ENCODE peak calls at places on chromosomes 16 and 17, in nine cellular contexts. R is fibroblast of pulmonary artery; G is GM23248; M is suprapubic skin; Q is GM12865; H is CD8-positive, alpha-beta memory T cell; X is CD8-positive, alpha-beta T cell; L is naive thymus-derived CD4-positive, alpha-beta T cell; V is adipocyte. F is an unnamed sample.
A peak's percentile ranks its signal among the peaks of the same experiment; 100 is the strongest.

GRCh38 chr17:47621293-47622178 is 28.2 kb upstream of the KPNB1 start:
- DNase-seq in R (peak; percentile 90), G (peak; percentile 97), M (no peak), Q (no peak), H (no peak), X (no peak), L (no peak), V (peak; percentile 88), F (no peak)

GRCh38 chr17:27579304-27579703 is 51.7 kb upstream of the LGALS9 start:
- DNase-seq in R (no peak), G (no peak), M (no peak), Q (peak; percentile 61), H (no peak), X (no peak), L (no peak), V (no peak), F (no peak)

GRCh38 chr17:62965649-62966425 is at the start of gene TANC2:
- DNase-seq in R (peak; percentile 82), G (peak; percentile 85), M (peak; percentile 91), Q (peak; percentile 73), H (peak; percentile 77), X (peak; percentile 78), L (peak; percentile 87), V (peak; percentile 93), F (no peak)

GRCh38 chr17:42463976-42464400 is 5.3 kb downstream of the ATP6V0A1 start:
- DNase-seq in R (no peak), G (no peak), M (no peak), Q (no peak), H (no peak), X (no peak), L (no peak), V (no peak), F (no peak)

GRCh38 chr17:1936766-1937165 is 88.4 kb downstream of the RTN4RL1 start:
- DNase-seq in R (no peak), G (no peak), M (no peak), Q (no peak), H (no peak), X (no peak), L (no peak), V (no peak), F (no peak)

GRCh38 chr17:79814624-79814965 is 17.7 kb upstream of the CBX8 start:
- DNase-seq in R (no peak), G (no peak), M (no peak), Q (no peak), H (no peak), X (no peak), L (no peak), V (no peak), F (no peak)

GRCh38 chr16:75256871-75257343 is 5.5 kb upstream of the BCAR1 start:
- DNase-seq in R (no peak), G (peak; percentile 86), M (no peak), Q (no peak), H (no peak), X (no peak), L (no peak), V (peak; percentile 71), F (no peak)

GRCh38 chr17:71505200-71505599 is 615.6 kb upstream of the SOX9 start:
- DNase-seq in R (no peak), G (peak; percentile 69), M (no peak), Q (no peak), H (no peak), X (no peak), L (no peak), V (peak; percentile 61), F (no peak)

GRCh38 chr16:66091462-66091861 is 275.0 kb upstream of the CDH5 start:
- DNase-seq in R (peak; percentile 20), G (peak; percentile 58), M (no peak), Q (no peak), H (no peak), X (no peak), L (no peak), V (peak; percentile 92), F (no peak)

GRCh38 chr16:47493358-47494337 is 32.5 kb downstream of the PHKB start:
- DNase-seq in R (no peak), G (no peak), M (no peak), Q (peak; percentile 50), H (no peak), X (no peak), L (no peak), V (no peak), F (no peak)

GRCh38 chr16:27067138-27067537 is 411 bp downstream of the C16orf82 start:
- DNase-seq in R (no peak), G (peak; percentile 6), M (no peak), Q (no peak), H (no peak), X (no peak), L (no peak), V (no peak), F (no peak)

GRCh38 chr16:20897253-20897896 is 2.8 kb downstream of the DCUN1D3 start:
- DNase-seq in R (peak; percentile 72), G (peak; percentile 80), M (no peak), Q (no peak), H (no peak), X (no peak), L (no peak), V (peak; percentile 81), F (no peak)

GRCh38 chr16:20900299-20901067 is at the start of the genes DCUN1D3 and LYRM1:
- DNase-seq in R (peak; percentile 100), G (peak; percentile 100), M (peak; percentile 97), Q (peak; percentile 97), H (peak; percentile 88), X (peak; percentile 74), L (peak; percentile 74), V (peak; percentile 99), F (peak; percentile 73)

GRCh38 chr16:20898938-20899502 is 1.1 kb downstream of the DCUN1D3 start:
- DNase-seq in R (peak; percentile 80), G (peak; percentile 84), M (no peak), Q (no peak), H (no peak), X (no peak), L (no peak), V (peak; percentile 81), F (no peak)

GRCh38 chr16:20899503-20900298 is 457 bp downstream of the DCUN1D3 start:
- DNase-seq in R (no peak), G (peak; percentile 48), M (peak; percentile 80), Q (no peak), H (peak; percentile 2), X (no peak), L (no peak), V (peak; percentile 60), F (no peak)

DNA sequence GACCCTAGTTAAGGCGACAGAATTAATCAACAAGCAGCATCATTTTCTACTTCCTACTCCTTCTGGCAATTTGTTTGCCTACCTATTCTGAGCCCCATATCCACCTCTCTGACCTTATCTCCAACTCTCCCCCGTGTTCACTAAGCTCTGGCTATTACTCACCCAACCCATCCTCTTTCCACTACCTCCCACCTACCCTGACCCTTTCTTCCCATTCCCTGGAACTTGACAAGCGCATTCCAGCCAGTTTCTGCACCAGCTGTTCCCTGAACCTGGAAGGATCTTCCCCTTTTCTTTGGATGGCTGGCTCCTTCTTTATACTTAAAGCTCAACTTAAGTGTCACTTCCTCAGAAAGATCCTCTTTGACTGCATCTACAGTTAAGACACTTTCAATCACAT is 2.3 kb downstream of the DCUN1D3 start:
- DNase-seq in R (no peak), G (no peak), M (no peak), Q (no peak), H (no peak), X (no peak), L (no peak), V (no peak), F (no peak)
- H3K4me3 ChIP-seq in R (peak overlapping the region; percentile 82), G (peak overlapping the region; percentile 88), M (no peak overlapping the region), Q (no peak overlapping the region), H (no peak overlapping the region), X (no peak overlapping the region), L (no peak overlapping the region), V (peak overlapping the region; percentile 97), F (no peak overlapping the region)

DNA sequence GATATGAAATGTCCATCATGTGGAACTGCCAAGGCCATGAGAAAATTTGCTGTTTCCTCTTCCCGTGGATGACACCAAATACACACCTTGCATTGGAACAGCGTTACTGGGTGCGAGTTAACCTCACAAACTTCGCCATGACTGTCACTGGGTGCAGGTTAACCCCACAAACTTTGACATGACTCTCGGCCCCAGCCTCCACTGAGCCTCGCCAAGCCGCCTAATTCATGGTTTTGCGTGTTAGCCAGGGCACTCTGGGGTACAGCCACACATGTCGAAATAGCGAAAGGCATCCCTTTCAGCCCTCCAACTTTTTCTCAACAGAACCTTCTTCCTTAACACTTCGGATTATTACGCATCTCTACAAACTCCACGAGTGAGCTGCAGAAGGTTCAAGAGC is 10.6 kb upstream of the KCTD5 start:
- DNase-seq in R (no peak), G (no peak), M (no peak), Q (no peak), H (no peak), X (no peak), L (no peak), V (no peak), F (no peak)
- H3K4me3 ChIP-seq in R (peak overlapping the region; percentile 57), G (peak overlapping the region; percentile 78), M (peak overlapping the region; percentile 70), Q (no peak overlapping the region), H (no peak overlapping the region), X (no peak overlapping the region), L (no peak overlapping the region), V (peak overlapping the region; percentile 79), F (peak overlapping the region; percentile 75)

GRCh38 chr17:28900986-28901726 is 1.7 kb downstream of the DHRS13 start:
- DNase-seq in R (no peak), G (no peak), M (no peak), Q (no peak), H (no peak), X (no peak), L (no peak), V (no peak), F (no peak)
- H3K4me3 ChIP-seq in R (no peak overlapping the region), G (no peak overlapping the region), M (peak overlapping the region; percentile 86), Q (peak overlapping the region; percentile 74), H (peak overlapping the region; percentile 71), X (no peak overlapping the region), L (peak overlapping the region; percentile 77), V (no peak overlapping the region), F (no peak overlapping the region)

GRCh38 chr16:23254338-23254737 is 47.8 kb upstream of the SCNN1B start:
- DNase-seq in R (no peak), G (peak; percentile 66), M (no peak), Q (no peak), H (no peak), X (no peak), L (no peak), V (peak; percentile 18), F (no peak)

GRCh38 chr16:23257682-23258081 is 44.4 kb upstream of the SCNN1B start:
- DNase-seq in R (no peak), G (no peak), M (no peak), Q (no peak), H (no peak), X (no peak), L (no peak), V (no peak), F (no peak)

GRCh38 chr16:23258919-23259237 is 43.2 kb upstream of the SCNN1B start:
- DNase-seq in R (no peak), G (no peak), M (no peak), Q (no peak), H (no peak), X (no peak), L (no peak), V (no peak), F (no peak)

GRCh38 chr16:23255000-23255399 is 47.1 kb upstream of the SCNN1B start:
- DNase-seq in R (no peak), G (no peak), M (no peak), Q (no peak), H (no peak), X (no peak), L (no peak), V (no peak), F (no peak)

DNA sequence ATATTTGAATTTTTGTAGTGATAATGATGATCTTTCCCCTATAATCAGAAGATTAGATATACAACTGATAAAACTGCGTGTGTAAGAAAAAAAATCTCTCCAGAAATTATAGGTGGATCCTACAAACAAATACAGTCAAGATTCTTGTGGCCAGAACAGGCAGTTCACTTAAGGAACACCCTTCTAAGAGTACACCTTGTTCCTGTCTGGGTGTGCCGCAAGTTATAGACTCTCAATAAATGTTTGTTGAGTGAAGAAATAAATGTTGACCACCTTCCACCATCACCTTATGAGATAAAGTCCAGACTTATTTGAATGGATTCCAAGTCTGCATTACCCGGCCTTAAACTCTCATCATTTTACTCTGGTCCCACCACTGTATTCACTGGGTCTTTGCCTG is 45.7 kb upstream of the SCNN1B start:
- DNase-seq in R (no peak), G (no peak), M (no peak), Q (no peak), H (no peak), X (no peak), L (no peak), V (no peak), F (no peak)
- H3K4me3 ChIP-seq in R (no peak overlapping the region), G (no peak overlapping the region), M (no peak overlapping the region), Q (no peak overlapping the region), H (no peak overlapping the region), X (no peak overlapping the region), L (no peak overlapping the region), V (no peak overlapping the region), F (no peak overlapping the region)